ENCODE peak calls at places on chromosomes 3 and 15, in four cellular contexts. J is astrocyte of the spinal cord, W is ovary, Q is brain microvascular endothelial cell. Z is an unnamed sample.

GRCh38 chr15:44340410-44340809 is 51.9 kb downstream of the GOLM2 start:
- DNase-seq in J (peak; percentile 80), W (no peak), Q (peak; percentile 77), Z (peak; percentile 93)

GRCh38 chr3:7607669-7608068 is 746.8 kb downstream of the GRM7 start:
- DNase-seq in J (no peak), W (no peak), Q (no peak), Z (no peak)

GRCh38 chr15:68383161-68384074 is 48.5 kb downstream of the ITGA11 start:
- DNase-seq in J (peak; percentile 37), W (peak; percentile 5), Q (no peak), Z (peak; percentile 70)

GRCh38 chr3:128697336-128697735 is 28.6 kb upstream of the RAB7A start:
- DNase-seq in J (no peak), W (no peak), Q (no peak), Z (no peak)

GRCh38 chr3:38028621-38029361 is 651 bp downstream of the PLCD1 start:
- DNase-seq in J (no peak), W (peak; percentile 68), Q (no peak), Z (no peak)

GRCh38 chr3:66884659-66885058 is 113.4 kb upstream of the KBTBD8 start:
- DNase-seq in J (no peak), W (no peak), Q (no peak), Z (peak; percentile 1)

GRCh38 chr15:63870043-63870394 is 36.3 kb upstream of the HERC1 start:
- DNase-seq in J (no peak), W (no peak), Q (no peak), Z (no peak)

GRCh38 chr15:52183562-52184173 is 7.5 kb downstream of the GNB5 start:
- DNase-seq in J (peak; percentile 37), W (peak; percentile 64), Q (peak; percentile 40), Z (peak; percentile 66)

GRCh38 chr3:195758721-195759353 is 38.1 kb downstream of the MUC20 start:
- DNase-seq in J (no peak), W (no peak), Q (no peak), Z (no peak)

GRCh38 chr15:67543348-67543718 is 830 bp downstream of the MAP2K5 start:
- DNase-seq in J (no peak), W (peak; percentile 41), Q (no peak), Z (peak; percentile 13)

GRCh38 chr3:151880326-151880725 is 6.9 kb downstream of the SUCNR1 start:
- DNase-seq in J (no peak), W (no peak), Q (no peak), Z (no peak)

GRCh38 chr15:57500979-57501576 is 90.6 kb upstream of the MYZAP start:
- DNase-seq in J (peak; percentile 52), W (no peak), Q (peak; percentile 62), Z (peak; percentile 66)

GRCh38 chr3:13275376-13276005 is 144.6 kb downstream of the NUP210 start:
- DNase-seq in J (no peak), W (no peak), Q (no peak), Z (no peak)

GRCh38 chr3:100797921-100798491 is 88.7 kb downstream of the TFG start:
- DNase-seq in J (no peak), W (no peak), Q (no peak), Z (no peak)

GRCh38 chr3:112531358-112531781 is 30.4 kb downstream of the ATG3 start:
- DNase-seq in J (peak; percentile 53), W (no peak), Q (no peak), Z (peak; percentile 74)

GRCh38 chr3:182795383-182795782 is 2.1 kb downstream of the ATP11B start:
- DNase-seq in J (no peak), W (no peak), Q (no peak), Z (peak; percentile 26)

GRCh38 chr3:39101022-39101689 is 6.3 kb downstream of the GORASP1 start:
- DNase-seq in J (no peak), W (no peak), Q (no peak), Z (peak; percentile 49)

GRCh38 chr3:112378989-112379692 is 46.2 kb downstream of the CD200 start:
- DNase-seq in J (peak; percentile 73), W (no peak), Q (peak; percentile 92), Z (peak; percentile 99)

GRCh38 chr3:41893977-41894376 is 67.9 kb downstream of the ULK4 start:
- DNase-seq in J (peak; percentile 73), W (no peak), Q (peak; percentile 56), Z (peak; percentile 75)

GRCh38 chr3:70000563-70001081 is 1.1 kb downstream of the SAMMSON start:
- DNase-seq in J (no peak), W (no peak), Q (no peak), Z (peak; percentile 53)

GRCh38 chr3:72277710-72278109 is 492.8 kb upstream of the PROK2 start:
- DNase-seq in J (no peak), W (no peak), Q (no peak), Z (no peak)

GRCh38 chr3:128727485-128727884 is 1.5 kb downstream of the RAB7A start:
- DNase-seq in J (no peak), W (no peak), Q (no peak), Z (no peak)

GRCh38 chr3:169052465-169053302 is 610.8 kb downstream of the MECOM start:
- DNase-seq in J (no peak), W (no peak), Q (no peak), Z (no peak)

GRCh38 chr3:30655187-30655812 is 48.9 kb downstream of the TGFBR2 start:
- DNase-seq in J (peak; percentile 92), W (no peak), Q (peak; percentile 53), Z (peak; percentile 92)

GRCh38 chr3:161489390-161489789 is 7.2 kb upstream of the OTOL1 start:
- DNase-seq in J (no peak), W (no peak), Q (no peak), Z (no peak)

GRCh38 chr3:42490243-42490642 is 12.2 kb upstream of the VIPR1 start:
- DNase-seq in J (peak; percentile 49), W (no peak), Q (peak; percentile 44), Z (peak; percentile 18)

GRCh38 chr3:31307131-31307785 is 225.5 kb upstream of the STT3B start:
- DNase-seq in J (peak; percentile 16), W (no peak), Q (no peak), Z (no peak)

GRCh38 chr15:52171807-52172206 is 19.4 kb downstream of the GNB5 start:
- DNase-seq in J (no peak), W (no peak), Q (no peak), Z (peak; percentile 34)

GRCh38 chr15:77187751-77188464 is 117.0 kb upstream of the TSPAN3 start:
- DNase-seq in J (peak; percentile 61), W (no peak), Q (peak; percentile 45), Z (peak; percentile 79)

GRCh38 chr3:127848131-127849129 is 26.1 kb upstream of the MGLL start:
- DNase-seq in J (peak; percentile 15), W (no peak), Q (peak; percentile 35), Z (peak; percentile 70)

GRCh38 chr3:117602054-117602644 is 892.6 kb downstream of the TUSC7 start:
- DNase-seq in J (no peak), W (no peak), Q (no peak), Z (no peak)

GRCh38 chr15:88901713-88902490 is 6.6 kb upstream of the HAPLN3 start:
- DNase-seq in J (no peak), W (no peak), Q (no peak), Z (no peak)

GRCh38 chr15:88900982-88901418 is 5.7 kb upstream of the HAPLN3 start:
- DNase-seq in J (no peak), W (no peak), Q (no peak), Z (no peak)

GRCh38 chr15:88898736-88899135 is 3.4 kb upstream of the HAPLN3 start:
- DNase-seq in J (no peak), W (no peak), Q (no peak), Z (no peak)

GRCh38 chr15:88899251-88899650 is 3.9 kb upstream of the HAPLN3 start:
- DNase-seq in J (no peak), W (no peak), Q (no peak), Z (no peak)

GRCh38 chr15:88900309-88900981 is 5.1 kb upstream of the HAPLN3 start:
- DNase-seq in J (peak; percentile 36), W (no peak), Q (peak; percentile 84), Z (peak; percentile 69)
- TF ChIP-seq CTCF in J (no peak), W (no peak), Q (no peak), Z (no peak)

GRCh38 chr3:123884993-123885392 is 861 bp upstream of the MYLK start:
- DNase-seq in J (no peak), W (no peak), Q (no peak), Z (no peak)

GRCh38 chr3:123883656-123884257 is 375 bp downstream of the MYLK start:
- DNase-seq in J (peak; percentile 25), W (peak; percentile 36), Q (no peak), Z (peak; percentile 8)

GRCh38 chr3:123883111-123883510 is 1.0 kb downstream of the MYLK start:
- DNase-seq in J (no peak), W (no peak), Q (no peak), Z (no peak)

GRCh38 chr3:123881771-123882170 is 2.4 kb downstream of the MYLK start:
- DNase-seq in J (no peak), W (no peak), Q (no peak), Z (no peak)

DNA sequence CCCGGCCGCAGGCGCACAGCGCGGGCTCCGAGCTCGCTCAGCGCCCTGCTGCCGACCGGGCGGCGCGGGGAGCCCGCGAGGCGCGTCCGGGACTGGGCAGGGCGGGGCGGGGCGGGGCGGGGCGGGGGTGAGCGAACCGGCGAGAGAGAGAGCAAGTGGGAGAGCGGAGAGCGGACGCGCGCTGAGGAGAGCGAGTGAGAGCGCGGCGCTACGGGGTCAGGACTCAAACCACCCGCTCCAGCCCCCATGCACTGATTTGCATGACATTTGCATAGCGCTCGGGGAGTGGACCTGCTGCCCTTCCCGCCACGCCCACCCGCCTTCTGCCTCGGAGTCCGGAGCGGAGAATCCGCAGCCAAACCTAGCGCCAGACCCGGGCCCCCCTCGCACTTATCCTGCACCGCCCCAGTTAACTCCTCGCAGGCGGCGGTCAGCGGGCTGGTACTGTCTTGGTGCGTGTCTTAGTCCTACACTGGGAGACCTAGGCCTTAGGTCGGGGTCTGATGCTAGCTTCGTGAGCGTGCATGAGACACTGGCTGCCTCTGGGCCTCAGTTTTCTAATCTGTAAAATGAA is at the start of gene MYLK:
- DNase-seq in J (peak; percentile 92), W (peak; percentile 64), Q (peak; percentile 82), Z (peak; percentile 91)
- H3K4me3 ChIP-seq in J (peak within 1 kb of the TSS; percentile 71), W (peak within 1 kb of the TSS; percentile 47), Q (peak within 1 kb of the TSS; percentile 66), Z (peak within 1 kb of the TSS; percentile 65)

GRCh38 chr15:95495033-95495541 is 835.4 kb upstream of the NR2F2 start:
- DNase-seq in J (no peak), W (peak; percentile 50), Q (no peak), Z (no peak)
- TF ChIP-seq CTCF in J (no peak), W (no peak), Q (no peak), Z (no peak)

GRCh38 chr3:146128939-146129338 is 32.0 kb downstream of the PLOD2 start:
- DNase-seq in J (no peak), W (no peak), Q (no peak), Z (peak; percentile 43)

GRCh38 chr3:146129750-146130149 is 31.2 kb downstream of the PLOD2 start:
- DNase-seq in J (no peak), W (no peak), Q (no peak), Z (no peak)

GRCh38 chr3:146131616-146132410 is 29.2 kb downstream of the PLOD2 start:
- DNase-seq in J (peak; percentile 87), W (no peak), Q (peak; percentile 65), Z (peak; percentile 88)

GRCh38 chr3:146133436-146133835 is 27.5 kb downstream of the PLOD2 start:
- DNase-seq in J (no peak), W (no peak), Q (no peak), Z (peak; percentile 71)

DNA sequence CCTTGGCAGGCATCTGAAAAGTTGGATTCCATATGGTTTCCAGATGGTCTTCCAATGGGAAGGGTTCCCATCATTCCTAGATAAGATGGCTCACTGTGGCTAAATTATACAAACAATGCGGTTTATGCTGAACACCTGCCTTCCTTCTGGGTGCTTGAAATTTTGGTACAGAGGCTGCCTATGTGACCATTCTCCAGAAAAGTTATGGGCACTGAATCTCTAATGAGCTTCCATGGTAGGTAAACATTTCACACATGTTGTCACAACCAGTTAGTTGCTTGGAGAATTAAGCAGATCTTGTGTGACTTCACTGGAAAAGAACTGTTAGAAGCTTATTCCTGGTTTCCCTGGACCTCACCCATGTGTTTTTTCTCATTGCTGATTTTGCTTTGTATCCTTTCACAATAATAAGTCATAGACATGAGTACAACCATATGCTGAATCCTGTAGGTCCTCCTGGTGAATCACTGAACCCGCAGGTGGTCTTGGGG is 30.1 kb downstream of the PLOD2 start:
- DNase-seq in J (peak; percentile 61), W (no peak), Q (peak; percentile 49), Z (peak; percentile 73)
- H3K4me3 ChIP-seq in J (no peak overlapping the region), W (no peak overlapping the region), Q (no peak overlapping the region), Z (no peak overlapping the region)

Z was measured in choroid plexus epithelial cell.